ENCODE peak calls at places on chromosomes 4 and X, in six cellular contexts. J is cardiac muscle cell, S is iPS DF 6.9, I is tibial nerve, V is OCI-LY7, U is Peyer's patch. Z is an unnamed sample.

GRCh38 chrX:27660878-27661277 is 70.7 kb downstream of the DCAF8L2 start:
- DNase-seq in J (no peak), S (no peak), I (no peak), V (no peak), U (no peak), Z (no peak)

GRCh38 chrX:132092439-132093065 is 35.3 kb downstream of the FRMD7 start:
- DNase-seq in J (peak; percentile 86), S (peak; percentile 39), I (peak; percentile 81), V (peak; percentile 51), U (peak; percentile 77), Z (peak; percentile 50)

GRCh38 chrX:135403374-135403773 is 18.4 kb upstream of the SMIM10L2A start:
- DNase-seq in J (no peak), S (no peak), I (no peak), V (no peak), U (no peak), Z (no peak)

GRCh38 chr4:180669637-180670036 is 1573.6 kb upstream of the TENM3 start:
- DNase-seq in J (no peak), S (no peak), I (no peak), V (no peak), U (no peak), Z (no peak)

GRCh38 chr4:134762053-134762452 is 560.5 kb upstream of the PABPC4L start:
- DNase-seq in J (no peak), S (no peak), I (no peak), V (peak; percentile 4), U (no peak), Z (no peak)

GRCh38 chr4:10343656-10344055 is 113.6 kb downstream of the ZNF518B start:
- DNase-seq in J (no peak), S (no peak), I (no peak), V (no peak), U (no peak), Z (no peak)

GRCh38 chr4:37890501-37891220 is at the start of gene TBC1D1:
- DNase-seq in J (peak; percentile 33), S (no peak), I (peak; percentile 23), V (peak; percentile 39), U (peak; percentile 85), Z (peak; percentile 26)

GRCh38 chr4:87896020-87896621 is 63.4 kb downstream of the MEPE start:
- DNase-seq in J (no peak), S (no peak), I (peak; percentile 42), V (no peak), U (no peak), Z (no peak)

GRCh38 chr4:626201-627091 is 1.1 kb downstream of the PDE6B start:
- DNase-seq in J (no peak), S (no peak), I (no peak), V (no peak), U (no peak), Z (no peak)

GRCh38 chr4:77617203-77617602 is 11.6 kb downstream of the CXCL13 start:
- DNase-seq in J (no peak), S (no peak), I (no peak), V (no peak), U (no peak), Z (no peak)

GRCh38 chr4:17794730-17795129 is 13.3 kb upstream of the FAM184B start:
- DNase-seq in J (no peak), S (no peak), I (no peak), V (no peak), U (no peak), Z (no peak)

GRCh38 chr4:5036239-5036638 is 15.0 kb upstream of the STK32B start:
- DNase-seq in J (no peak), S (no peak), I (no peak), V (peak; percentile 58), U (no peak), Z (no peak)

GRCh38 chrX:126820700-126821420 is 1.3 kb downstream of the PRR32 start:
- DNase-seq in J (peak; percentile 70), S (no peak), I (no peak), V (no peak), U (no peak), Z (no peak)

GRCh38 chr4:72286185-72286584 is 254.4 kb downstream of the NPFFR2 start:
- DNase-seq in J (peak; percentile 13), S (no peak), I (no peak), V (no peak), U (no peak), Z (no peak)

GRCh38 chrX:18674417-18674787 is 2.5 kb upstream of the RS1 start:
- DNase-seq in J (no peak), S (no peak), I (no peak), V (no peak), U (peak; percentile 52), Z (no peak)

GRCh38 chr4:168615294-168615693 is 118.4 kb downstream of the PALLD start:
- DNase-seq in J (no peak), S (no peak), I (no peak), V (no peak), U (no peak), Z (no peak)

GRCh38 chr4:168613869-168614268 is 117.0 kb downstream of the PALLD start:
- DNase-seq in J (no peak), S (no peak), I (no peak), V (no peak), U (no peak), Z (no peak)

GRCh38 chr4:168610911-168611530 is 114.2 kb downstream of the PALLD start:
- DNase-seq in J (no peak), S (no peak), I (no peak), V (no peak), U (no peak), Z (no peak)

GRCh38 chr4:168612435-168613139 is 115.7 kb downstream of the PALLD start:
- DNase-seq in J (no peak), S (no peak), I (no peak), V (no peak), U (no peak), Z (no peak)

DNA sequence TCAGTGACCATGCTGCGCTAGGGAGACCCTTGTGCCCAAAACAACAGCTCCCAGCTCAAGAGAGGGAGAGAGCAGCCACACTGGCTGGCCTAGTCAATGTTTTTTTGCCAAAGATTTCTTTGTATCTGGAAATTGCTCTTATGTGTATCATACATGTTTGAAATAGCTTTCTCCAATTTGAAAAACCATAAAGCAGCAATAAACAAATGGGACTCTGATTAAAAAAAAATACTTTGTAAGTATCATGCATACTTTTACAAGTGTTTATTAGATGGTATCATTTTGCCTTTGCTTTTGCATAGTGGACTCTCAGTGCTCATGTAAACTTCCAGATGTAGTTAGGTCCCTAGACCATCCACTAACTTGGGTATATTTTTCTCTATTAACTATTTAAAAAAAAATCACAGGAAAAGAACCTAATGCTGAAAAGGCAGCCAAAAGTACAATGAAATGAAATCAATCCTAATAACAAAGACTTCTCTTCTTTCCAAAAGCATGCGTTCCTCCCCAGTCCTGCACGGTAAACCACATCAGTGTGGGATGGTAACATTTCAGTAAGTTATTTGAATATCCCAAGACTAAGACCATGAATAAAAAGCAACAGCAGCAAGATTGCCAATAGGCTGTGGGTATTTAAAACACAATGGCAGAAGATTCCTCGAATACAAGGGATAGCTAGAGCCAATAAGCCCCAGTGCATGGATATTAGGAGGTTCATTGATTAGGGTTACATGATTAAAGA is 117.6 kb downstream of the PALLD start:
- DNase-seq in J (no peak), S (no peak), I (no peak), V (no peak), U (no peak), Z (no peak)
- H3K4me1 ChIP-seq in J (peaks cover 14% of the 10 kb centered on the region), S (peaks cover 2% of the 10 kb centered on the region), I (no peaks in the 10 kb centered on the region), V (no peaks in the 10 kb centered on the region), U (no peaks in the 10 kb centered on the region), Z (no peaks in the 10 kb centered on the region)

GRCh38 chr4:143199503-143199902 is 14.8 kb downstream of the USP38 start:
- DNase-seq in J (no peak), S (no peak), I (no peak), V (no peak), U (no peak), Z (no peak)
- H3K36me3 ChIP-seq in J (peaks cover 54% of the 10 kb centered on the region), S (peaks cover 5% of the 10 kb centered on the region), I (peaks cover 3% of the 10 kb centered on the region), V (peaks cover 99% of the 10 kb centered on the region), U (peaks cover 3% of the 10 kb centered on the region), Z (peaks cover 58% of the 10 kb centered on the region)

GRCh38 chr4:57091657-57092162 is 18.5 kb downstream of the IGFBP7 start:
- DNase-seq in J (no peak), S (no peak), I (no peak), V (no peak), U (no peak), Z (no peak)

GRCh38 chr4:57093816-57094481 is 16.2 kb downstream of the IGFBP7 start:
- DNase-seq in J (no peak), S (no peak), I (no peak), V (no peak), U (no peak), Z (no peak)

GRCh38 chr4:57095956-57096355 is 14.2 kb downstream of the IGFBP7 start:
- DNase-seq in J (no peak), S (no peak), I (no peak), V (no peak), U (no peak), Z (no peak)

GRCh38 chr4:57095245-57095644 is 14.9 kb downstream of the IGFBP7 start:
- DNase-seq in J (no peak), S (no peak), I (no peak), V (no peak), U (no peak), Z (no peak)

DNA sequence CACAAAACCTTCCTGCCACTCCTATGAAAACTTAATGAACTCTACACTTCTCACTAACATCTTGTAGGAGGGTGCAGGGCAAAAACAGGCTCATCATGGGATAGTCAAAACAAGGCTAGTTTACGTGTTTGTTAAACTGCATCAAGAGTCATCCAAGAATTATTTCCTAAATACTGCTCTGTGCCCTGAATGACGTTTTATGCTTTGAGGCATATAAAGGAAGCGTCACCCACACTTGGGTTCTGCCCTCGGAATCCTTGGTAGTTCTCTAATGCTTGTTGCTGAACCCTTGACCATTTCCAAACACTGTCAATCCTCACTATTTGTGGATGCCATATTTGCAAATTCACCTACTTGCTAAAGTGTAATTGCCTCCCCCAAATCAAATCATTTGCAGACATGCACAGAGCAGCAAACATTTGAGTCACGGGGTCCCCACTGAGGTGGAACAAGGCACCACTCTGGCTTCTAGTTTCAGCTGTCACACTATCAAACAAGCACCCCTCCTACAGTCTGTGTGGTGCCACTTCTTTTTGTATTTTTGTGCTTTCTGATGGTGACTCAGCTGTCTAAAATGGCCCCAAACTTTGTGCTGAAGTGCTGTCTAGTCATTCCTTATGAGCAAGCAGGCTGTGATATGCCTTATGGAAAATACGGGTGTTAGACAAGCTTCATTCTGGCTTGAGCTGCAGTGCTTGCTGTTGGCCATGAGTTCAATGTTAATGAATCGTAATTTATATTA is 15.5 kb downstream of the IGFBP7 start:
- DNase-seq in J (no peak), S (no peak), I (no peak), V (no peak), U (no peak), Z (no peak)
- H3K4me1 ChIP-seq in J (peaks cover 34% of the 10 kb centered on the region), S (no peaks in the 10 kb centered on the region), I (peaks cover 20% of the 10 kb centered on the region), V (no peaks in the 10 kb centered on the region), U (peaks cover 18% of the 10 kb centered on the region), Z (no peaks in the 10 kb centered on the region)

DNA sequence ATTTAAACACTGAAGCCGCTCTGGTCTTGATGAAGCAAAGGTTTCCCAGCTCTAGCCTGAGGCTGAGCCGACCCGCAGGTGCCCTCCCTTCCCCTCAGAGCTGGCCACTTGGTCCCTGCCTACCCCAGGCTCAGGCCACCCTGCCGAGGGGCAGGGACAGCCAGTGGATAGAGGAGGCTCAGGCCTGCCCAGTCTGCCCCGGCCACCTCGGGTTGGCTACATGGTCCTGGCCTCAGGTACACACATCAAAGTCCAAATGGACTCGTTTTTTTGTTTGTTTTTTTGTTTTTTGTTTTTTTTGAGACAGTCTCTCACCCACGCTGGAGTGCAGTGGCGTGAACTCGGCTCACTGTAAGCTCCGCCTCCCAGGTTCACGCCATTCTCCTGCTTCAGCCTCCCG is 23.8 kb downstream of the TACC3 start:
- DNase-seq in J (no peak), S (no peak), I (no peak), V (no peak), U (no peak), Z (no peak)
- H3K36me3 ChIP-seq in J (peaks cover 5% of the 10 kb centered on the region), S (peaks cover 38% of the 10 kb centered on the region), I (no peaks in the 10 kb centered on the region), V (peaks cover 58% of the 10 kb centered on the region), U (no peaks in the 10 kb centered on the region), Z (peaks cover 25% of the 10 kb centered on the region)